ENCODE peak calls at places on chromosome 17, in six cellular contexts. One of them, this sample, is unnamed.

GRCh38 chr17:63950940-63951907 is 19.1 kb upstream of the CD79B start:
- DNase-seq in DND-41: no peak
- DNase-seq in fibroblast of lung: no peak
- DNase-seq in CD8-positive, alpha-beta T cell: peak; percentile 60
- DNase-seq in uterus: no peak
- DNase-seq in left lung: no peak
- DNase-seq in this sample: no peak

GRCh38 chr17:20046629-20047028 is 37.5 kb downstream of the SPECC1 start:
- DNase-seq in DND-41: no peak
- DNase-seq in fibroblast of lung: no peak
- DNase-seq in CD8-positive, alpha-beta T cell: no peak
- DNase-seq in uterus: no peak
- DNase-seq in left lung: peak; percentile 54
- DNase-seq in this sample: no peak

GRCh38 chr17:79306688-79307323 is 232.2 kb downstream of the ENGASE start:
- DNase-seq in DND-41: no peak
- DNase-seq in fibroblast of lung: no peak
- DNase-seq in CD8-positive, alpha-beta T cell: no peak
- DNase-seq in uterus: peak; percentile 29
- DNase-seq in left lung: peak; percentile 70
- DNase-seq in this sample: no peak

GRCh38 chr17:41500131-41500911 is 5.1 kb downstream of the KRT13 start:
- DNase-seq in DND-41: no peak
- DNase-seq in fibroblast of lung: no peak
- DNase-seq in CD8-positive, alpha-beta T cell: no peak
- DNase-seq in uterus: no peak
- DNase-seq in left lung: no peak
- DNase-seq in this sample: no peak

GRCh38 chr17:55295411-55296170 is 30.8 kb downstream of the HLF start:
- DNase-seq in DND-41: peak; percentile 65
- DNase-seq in fibroblast of lung: peak; percentile 57
- DNase-seq in CD8-positive, alpha-beta T cell: peak; percentile 70
- DNase-seq in uterus: peak; percentile 61
- DNase-seq in left lung: no peak
- DNase-seq in this sample: peak; percentile 60

GRCh38 chr17:67629963-67630320 is 87.8 kb upstream of the NOL11 start:
- DNase-seq in DND-41: no peak
- DNase-seq in fibroblast of lung: peak; percentile 84
- DNase-seq in CD8-positive, alpha-beta T cell: no peak
- DNase-seq in uterus: no peak
- DNase-seq in left lung: no peak
- DNase-seq in this sample: no peak

GRCh38 chr17:27846042-27846655 is 45.8 kb upstream of the NOS2 start:
- DNase-seq in DND-41: peak; percentile 80
- DNase-seq in fibroblast of lung: no peak
- DNase-seq in CD8-positive, alpha-beta T cell: peak; percentile 63
- DNase-seq in uterus: no peak
- DNase-seq in left lung: no peak
- DNase-seq in this sample: peak; percentile 28

GRCh38 chr17:6868579-6868978 is 37.0 kb upstream of the TEKT1 start:
- DNase-seq in DND-41: no peak
- DNase-seq in fibroblast of lung: no peak
- DNase-seq in CD8-positive, alpha-beta T cell: no peak
- DNase-seq in uterus: no peak
- DNase-seq in left lung: no peak
- DNase-seq in this sample: no peak

GRCh38 chr17:7732981-7733557 is 15.5 kb downstream of the DNAH2 start:
- DNase-seq in DND-41: no peak
- DNase-seq in fibroblast of lung: no peak
- DNase-seq in CD8-positive, alpha-beta T cell: no peak
- DNase-seq in uterus: no peak
- DNase-seq in left lung: no peak
- DNase-seq in this sample: no peak

GRCh38 chr17:41326173-41327145 is 10.9 kb upstream of the KRTAP17-1 start:
- DNase-seq in DND-41: no peak
- DNase-seq in fibroblast of lung: no peak
- DNase-seq in CD8-positive, alpha-beta T cell: no peak
- DNase-seq in uterus: no peak
- DNase-seq in left lung: no peak
- DNase-seq in this sample: no peak

DNA sequence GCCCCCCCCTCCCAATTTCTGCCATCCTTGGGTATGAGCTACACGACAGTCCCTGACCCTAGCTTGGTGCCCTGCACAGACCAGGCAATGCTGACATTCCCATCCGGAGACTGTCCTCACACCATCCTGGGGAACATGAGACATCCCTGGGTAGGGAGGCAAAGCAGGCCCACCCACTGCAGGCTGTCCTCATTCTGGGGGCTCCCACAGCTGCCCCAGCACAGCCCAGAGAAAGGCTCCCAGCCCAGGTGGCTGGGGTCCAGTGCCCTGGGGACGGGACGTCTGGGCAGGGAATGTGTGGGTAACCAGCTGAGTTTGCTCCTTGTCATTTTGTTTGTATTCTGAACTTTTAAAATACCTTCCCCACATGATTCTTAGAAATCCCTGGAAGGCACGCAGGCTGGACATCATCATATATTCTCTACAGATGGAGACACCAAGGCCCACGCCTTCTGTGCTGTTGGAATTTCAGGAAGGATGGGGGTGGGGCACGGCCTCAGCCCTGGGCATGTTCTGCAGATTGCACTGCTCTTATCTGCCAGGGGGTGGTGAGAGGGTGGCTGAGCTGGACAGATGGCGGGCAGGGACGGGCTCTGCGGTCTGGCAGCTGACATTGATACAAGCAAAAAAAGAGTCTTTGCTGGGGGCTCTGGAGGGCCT is 28.5 kb downstream of the LRRC75A start:
- DNase-seq in DND-41: no peak
- DNase-seq in fibroblast of lung: peak; percentile 59
- DNase-seq in CD8-positive, alpha-beta T cell: no peak
- DNase-seq in uterus: no peak
- DNase-seq in left lung: no peak
- DNase-seq in this sample: no peak
- H3K4me1 ChIP-seq in DND-41: no peaks in the 10 kb centered on the region
- H3K4me1 ChIP-seq in fibroblast of lung: no peaks in the 10 kb centered on the region
- H3K4me1 ChIP-seq in CD8-positive, alpha-beta T cell: no peaks in the 10 kb centered on the region
- H3K4me1 ChIP-seq in uterus: no peaks in the 10 kb centered on the region
- H3K4me1 ChIP-seq in left lung: peaks cover 2% of the 10 kb centered on the region
- H3K4me1 ChIP-seq in this sample: no peaks in the 10 kb centered on the region

GRCh38 chr17:76048711-76049110 is 21.6 kb upstream of the EVPL start:
- DNase-seq in DND-41: no peak
- DNase-seq in fibroblast of lung: no peak
- DNase-seq in CD8-positive, alpha-beta T cell: no peak
- DNase-seq in uterus: no peak
- DNase-seq in left lung: no peak
- DNase-seq in this sample: no peak
- H3K36me3 ChIP-seq in DND-41: peaks cover 93% of the 10 kb centered on the region
- H3K36me3 ChIP-seq in fibroblast of lung: peaks cover 18% of the 10 kb centered on the region
- H3K36me3 ChIP-seq in CD8-positive, alpha-beta T cell: peaks cover 65% of the 10 kb centered on the region
- H3K36me3 ChIP-seq in uterus: no peaks in the 10 kb centered on the region
- H3K36me3 ChIP-seq in left lung: no peaks in the 10 kb centered on the region
- H3K36me3 ChIP-seq in this sample: peaks cover 42% of the 10 kb centered on the region

GRCh38 chr17:77417575-77417974 is 276.8 kb downstream of the SEC14L1 start:
- DNase-seq in DND-41: no peak
- DNase-seq in fibroblast of lung: no peak
- DNase-seq in CD8-positive, alpha-beta T cell: no peak
- DNase-seq in uterus: no peak
- DNase-seq in left lung: no peak
- DNase-seq in this sample: no peak

GRCh38 chr17:77419095-77419494 is 278.3 kb downstream of the SEC14L1 start:
- DNase-seq in DND-41: no peak
- DNase-seq in fibroblast of lung: no peak
- DNase-seq in CD8-positive, alpha-beta T cell: no peak
- DNase-seq in uterus: no peak
- DNase-seq in left lung: peak; percentile 47
- DNase-seq in this sample: no peak

GRCh38 chr17:77414811-77415400 is 274.1 kb downstream of the SEC14L1 start:
- DNase-seq in DND-41: no peak
- DNase-seq in fibroblast of lung: no peak
- DNase-seq in CD8-positive, alpha-beta T cell: no peak
- DNase-seq in uterus: no peak
- DNase-seq in left lung: no peak
- DNase-seq in this sample: no peak

GRCh38 chr17:77418609-77419008 is 277.8 kb downstream of the SEC14L1 start:
- DNase-seq in DND-41: no peak
- DNase-seq in fibroblast of lung: no peak
- DNase-seq in CD8-positive, alpha-beta T cell: no peak
- DNase-seq in uterus: no peak
- DNase-seq in left lung: no peak
- DNase-seq in this sample: no peak

DNA sequence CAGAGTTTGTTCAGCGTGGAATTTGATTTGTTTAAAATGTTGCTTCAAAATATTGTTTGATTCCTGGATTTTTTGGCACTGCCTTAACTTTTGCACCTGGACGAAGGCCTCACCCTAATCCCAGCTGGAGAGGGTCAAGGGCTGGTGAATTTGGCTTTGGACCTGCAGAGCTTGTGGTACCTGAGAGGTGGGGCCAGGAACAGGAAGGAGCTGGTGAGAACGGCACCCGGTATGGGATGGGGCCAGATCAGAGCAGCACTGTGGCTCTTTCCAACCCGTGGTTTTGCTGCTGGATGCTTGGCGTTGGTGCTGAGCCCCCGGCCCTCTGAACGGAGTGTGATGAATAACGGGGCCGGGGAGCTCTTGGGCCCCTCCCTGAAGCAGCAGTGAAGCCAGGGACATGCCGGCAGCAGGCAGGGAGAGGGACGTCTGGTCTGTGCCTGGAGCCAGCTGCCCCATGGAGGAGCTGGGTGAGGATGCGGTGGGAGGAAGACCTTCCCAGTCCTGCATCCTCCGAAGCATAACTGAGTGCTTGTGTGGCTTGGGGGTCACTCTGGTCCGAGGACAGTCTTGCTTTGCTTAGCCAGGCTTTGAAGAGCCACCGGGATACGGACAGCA is 275.4 kb downstream of the SEC14L1 start:
- DNase-seq in DND-41: no peak
- DNase-seq in fibroblast of lung: no peak
- DNase-seq in CD8-positive, alpha-beta T cell: no peak
- DNase-seq in uterus: no peak
- DNase-seq in left lung: no peak
- DNase-seq in this sample: no peak
- H3K4me1 ChIP-seq in DND-41: peaks cover 29% of the 10 kb centered on the region
- H3K4me1 ChIP-seq in fibroblast of lung: peaks cover 29% of the 10 kb centered on the region
- H3K4me1 ChIP-seq in CD8-positive, alpha-beta T cell: peaks cover 67% of the 10 kb centered on the region
- H3K4me1 ChIP-seq in uterus: peaks cover 19% of the 10 kb centered on the region
- H3K4me1 ChIP-seq in left lung: peaks cover 20% of the 10 kb centered on the region
- H3K4me1 ChIP-seq in this sample: peaks cover 36% of the 10 kb centered on the region

DNA sequence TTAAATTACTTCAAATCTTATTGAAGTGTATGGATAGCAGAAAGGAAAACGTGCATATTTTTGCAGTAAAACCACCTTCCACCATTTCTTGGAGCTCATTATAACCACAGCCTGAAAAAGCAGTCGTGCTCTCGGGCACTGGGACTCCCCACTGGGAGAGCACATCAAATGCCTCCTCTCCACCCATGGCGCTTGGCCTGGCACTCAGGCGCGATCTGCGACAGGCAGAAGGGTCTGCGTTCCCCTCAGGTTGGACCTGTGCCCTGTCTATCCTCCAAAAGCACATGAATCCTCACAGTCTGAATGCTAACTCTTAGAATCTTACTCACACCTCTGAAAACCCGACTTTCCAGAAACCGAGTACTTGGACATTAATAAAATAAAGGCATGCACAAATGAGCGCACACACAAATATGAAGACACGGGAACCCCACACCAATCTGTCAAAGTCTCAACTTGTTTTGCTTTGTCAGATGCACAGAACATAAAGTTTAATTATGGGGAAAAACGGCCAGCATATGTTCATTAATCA is 20.4 kb upstream of the FAAP100 start:
- DNase-seq in DND-41: no peak
- DNase-seq in fibroblast of lung: no peak
- DNase-seq in CD8-positive, alpha-beta T cell: no peak
- DNase-seq in uterus: no peak
- DNase-seq in left lung: peak; percentile 37
- DNase-seq in this sample: no peak
- H3K36me3 ChIP-seq in DND-41: peaks cover 93% of the 10 kb centered on the region
- H3K36me3 ChIP-seq in fibroblast of lung: peaks cover 30% of the 10 kb centered on the region
- H3K36me3 ChIP-seq in CD8-positive, alpha-beta T cell: peaks cover 39% of the 10 kb centered on the region
- H3K36me3 ChIP-seq in uterus: no peaks in the 10 kb centered on the region
- H3K36me3 ChIP-seq in left lung: no peaks in the 10 kb centered on the region
- H3K36me3 ChIP-seq in this sample: peaks cover 19% of the 10 kb centered on the region

GRCh38 chr17:17691468-17692263 is 10.4 kb downstream of the RAI1 start:
- DNase-seq in DND-41: peak; percentile 61
- DNase-seq in fibroblast of lung: no peak
- DNase-seq in CD8-positive, alpha-beta T cell: no peak
- DNase-seq in uterus: no peak
- DNase-seq in left lung: no peak
- DNase-seq in this sample: no peak

GRCh38 chr17:17692353-17693252 is 11.3 kb downstream of the RAI1 start:
- DNase-seq in DND-41: no peak
- DNase-seq in fibroblast of lung: no peak
- DNase-seq in CD8-positive, alpha-beta T cell: no peak
- DNase-seq in uterus: no peak
- DNase-seq in left lung: no peak
- DNase-seq in this sample: no peak

GRCh38 chr17:17685775-17686291 is 4.6 kb downstream of the RAI1 start:
- DNase-seq in DND-41: no peak
- DNase-seq in fibroblast of lung: peak; percentile 75
- DNase-seq in CD8-positive, alpha-beta T cell: no peak
- DNase-seq in uterus: no peak
- DNase-seq in left lung: peak; percentile 60
- DNase-seq in this sample: no peak

GRCh38 chr17:17690156-17690737 is 9.0 kb downstream of the RAI1 start:
- DNase-seq in DND-41: no peak
- DNase-seq in fibroblast of lung: no peak
- DNase-seq in CD8-positive, alpha-beta T cell: no peak
- DNase-seq in uterus: no peak
- DNase-seq in left lung: no peak
- DNase-seq in this sample: no peak

GRCh38 chr17:17689312-17689711 is 8.1 kb downstream of the RAI1 start:
- DNase-seq in DND-41: no peak
- DNase-seq in fibroblast of lung: no peak
- DNase-seq in CD8-positive, alpha-beta T cell: no peak
- DNase-seq in uterus: no peak
- DNase-seq in left lung: no peak
- DNase-seq in this sample: no peak
- H3K4me1 ChIP-seq in DND-41: peaks cover 66% of the 10 kb centered on the region
- H3K4me1 ChIP-seq in fibroblast of lung: peaks cover 41% of the 10 kb centered on the region
- H3K4me1 ChIP-seq in CD8-positive, alpha-beta T cell: peaks cover 53% of the 10 kb centered on the region
- H3K4me1 ChIP-seq in uterus: peaks cover 40% of the 10 kb centered on the region
- H3K4me1 ChIP-seq in left lung: peaks cover 61% of the 10 kb centered on the region
- H3K4me1 ChIP-seq in this sample: peaks cover 6% of the 10 kb centered on the region

GRCh38 chr17:17153071-17153470 is 53.1 kb downstream of the PLD6 start:
- DNase-seq in DND-41: no peak
- DNase-seq in fibroblast of lung: no peak
- DNase-seq in CD8-positive, alpha-beta T cell: no peak
- DNase-seq in uterus: no peak
- DNase-seq in left lung: peak; percentile 58
- DNase-seq in this sample: no peak
- H3K36me3 ChIP-seq in DND-41: peaks cover 89% of the 10 kb centered on the region
- H3K36me3 ChIP-seq in fibroblast of lung: peaks cover 35% of the 10 kb centered on the region
- H3K36me3 ChIP-seq in CD8-positive, alpha-beta T cell: peaks cover 37% of the 10 kb centered on the region
- H3K36me3 ChIP-seq in uterus: no peaks in the 10 kb centered on the region
- H3K36me3 ChIP-seq in left lung: peaks cover 10% of the 10 kb centered on the region
- H3K36me3 ChIP-seq in this sample: peaks cover 70% of the 10 kb centered on the region

This sample was measured in naive thymus-derived CD4-positive, alpha-beta T cell.